ENCODE peak calls at places on chromosomes 1 and 21, in eight cellular contexts. O is astrocyte of the spinal cord, E is fibroblast of lung, W is H1, T is heart left ventricle, Z is uterus, A is left ventricle myocardium inferior, I is gastrocnemius medialis. U is an unnamed sample.

GRCh38 chr21:17611414-17612022 is 1.2 kb downstream of the BTG3 start:
- DNase-seq in O (peak; percentile 96), E (peak; percentile 94), W (no peak), T (peak; percentile 85), Z (peak; percentile 83), A (peak; percentile 79), I (peak; percentile 57), U (peak; percentile 65)

GRCh38 chr21:15421521-15421920 is 308.3 kb upstream of the USP25 start:
- DNase-seq in O (peak; percentile 43), E (peak; percentile 61), W (no peak), T (no peak), Z (no peak), A (no peak), I (no peak), U (no peak)

GRCh38 chr1:223341111-223341510 is 22.9 kb downstream of the SUSD4 start:
- DNase-seq in O (peak; percentile 37), E (peak; percentile 82), W (no peak), T (peak; percentile 67), Z (no peak), A (peak; percentile 61), I (peak; percentile 77), U (no peak)

GRCh38 chr1:173020138-173020742 is 30.5 kb downstream of the TNFSF18 start:
- DNase-seq in O (no peak), E (no peak), W (no peak), T (no peak), Z (no peak), A (no peak), I (no peak), U (no peak)

GRCh38 chr1:156836041-156836654 is 19.5 kb upstream of the SH2D2A start:
- DNase-seq in O (no peak), E (no peak), W (no peak), T (no peak), Z (no peak), A (no peak), I (no peak), U (no peak)

GRCh38 chr1:202343652-202344349 is 2.1 kb upstream of the UBE2T start:
- DNase-seq in O (peak; percentile 48), E (peak; percentile 29), W (no peak), T (no peak), Z (no peak), A (no peak), I (no peak), U (no peak)

GRCh38 chr1:53946252-53947171 is at the start of gene LRRC42:
- DNase-seq in O (no peak), E (no peak), W (peak; percentile 34), T (no peak), Z (no peak), A (no peak), I (no peak), U (no peak)

GRCh38 chr1:211606914-211607751 is 28.2 kb upstream of the SLC30A1 start:
- DNase-seq in O (no peak), E (no peak), W (no peak), T (peak; percentile 33), Z (no peak), A (peak; percentile 31), I (no peak), U (no peak)

GRCh38 chr1:161478985-161479384 is 26.3 kb upstream of the FCGR2A start:
- DNase-seq in O (no peak), E (no peak), W (no peak), T (no peak), Z (no peak), A (no peak), I (no peak), U (no peak)

GRCh38 chr1:43435146-43436145 is 18.3 kb downstream of the HYI start:
- DNase-seq in O (peak; percentile 29), E (peak; percentile 38), W (no peak), T (peak; percentile 49), Z (peak; percentile 71), A (no peak), I (peak; percentile 47), U (peak; percentile 62)

GRCh38 chr1:183137782-183138181 is 48.3 kb upstream of the LAMC2 start:
- DNase-seq in O (no peak), E (peak; percentile 46), W (no peak), T (no peak), Z (no peak), A (no peak), I (no peak), U (peak; percentile 55)

GRCh38 chr21:25079053-25079452 is 528.2 kb downstream of the MRPL39 start:
- DNase-seq in O (no peak), E (no peak), W (no peak), T (no peak), Z (no peak), A (no peak), I (no peak), U (no peak)

GRCh38 chr1:43864111-43865045 is 69.2 kb upstream of the ARTN start:
- DNase-seq in O (no peak), E (no peak), W (no peak), T (no peak), Z (no peak), A (no peak), I (peak; percentile 64), U (no peak)

GRCh38 chr1:229067546-229067945 is 203.4 kb upstream of the RAB4A start:
- DNase-seq in O (no peak), E (no peak), W (no peak), T (no peak), Z (no peak), A (no peak), I (no peak), U (no peak)

GRCh38 chr1:229066591-229066990 is 204.3 kb upstream of the RAB4A start:
- DNase-seq in O (no peak), E (no peak), W (no peak), T (no peak), Z (no peak), A (no peak), I (no peak), U (no peak)

GRCh38 chr1:229069176-229069575 is 201.7 kb upstream of the RAB4A start:
- DNase-seq in O (no peak), E (no peak), W (no peak), T (no peak), Z (no peak), A (no peak), I (no peak), U (no peak)

GRCh38 chr1:229068266-229069043 is 202.5 kb upstream of the RAB4A start:
- DNase-seq in O (no peak), E (no peak), W (no peak), T (peak; percentile 43), Z (no peak), A (no peak), I (peak; percentile 44), U (no peak)

DNA sequence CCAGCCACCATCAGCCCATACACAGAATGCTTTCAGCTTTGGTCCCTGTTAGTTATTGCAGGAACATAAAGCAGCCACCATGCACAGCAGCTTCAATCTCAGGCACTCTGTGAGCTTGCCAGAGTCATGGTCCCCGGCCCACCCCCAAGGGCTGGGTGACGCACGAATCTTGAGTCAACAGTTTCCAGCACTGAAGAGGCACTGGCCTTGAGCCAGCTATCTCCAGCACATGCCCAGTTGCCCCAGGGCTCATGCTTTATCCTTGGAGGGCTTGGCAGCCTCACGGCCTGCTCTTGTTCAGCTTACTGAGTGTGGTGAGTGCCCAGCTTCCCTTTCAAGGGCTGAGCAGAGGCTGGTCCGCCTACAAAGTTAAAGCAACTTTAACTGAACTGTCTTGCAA is 200.7 kb upstream of the RAB4A start:
- DNase-seq in O (peak; percentile 47), E (peak; percentile 49), W (no peak), T (peak; percentile 75), Z (peak; percentile 47), A (peak; percentile 87), I (peak; percentile 62), U (peak; percentile 16)
- TF ChIP-seq CTCF in O (no peak), E (no peak), W (no peak), T (no peak), Z (no peak), A (no peak), I (no peak), U (no peak)

DNA sequence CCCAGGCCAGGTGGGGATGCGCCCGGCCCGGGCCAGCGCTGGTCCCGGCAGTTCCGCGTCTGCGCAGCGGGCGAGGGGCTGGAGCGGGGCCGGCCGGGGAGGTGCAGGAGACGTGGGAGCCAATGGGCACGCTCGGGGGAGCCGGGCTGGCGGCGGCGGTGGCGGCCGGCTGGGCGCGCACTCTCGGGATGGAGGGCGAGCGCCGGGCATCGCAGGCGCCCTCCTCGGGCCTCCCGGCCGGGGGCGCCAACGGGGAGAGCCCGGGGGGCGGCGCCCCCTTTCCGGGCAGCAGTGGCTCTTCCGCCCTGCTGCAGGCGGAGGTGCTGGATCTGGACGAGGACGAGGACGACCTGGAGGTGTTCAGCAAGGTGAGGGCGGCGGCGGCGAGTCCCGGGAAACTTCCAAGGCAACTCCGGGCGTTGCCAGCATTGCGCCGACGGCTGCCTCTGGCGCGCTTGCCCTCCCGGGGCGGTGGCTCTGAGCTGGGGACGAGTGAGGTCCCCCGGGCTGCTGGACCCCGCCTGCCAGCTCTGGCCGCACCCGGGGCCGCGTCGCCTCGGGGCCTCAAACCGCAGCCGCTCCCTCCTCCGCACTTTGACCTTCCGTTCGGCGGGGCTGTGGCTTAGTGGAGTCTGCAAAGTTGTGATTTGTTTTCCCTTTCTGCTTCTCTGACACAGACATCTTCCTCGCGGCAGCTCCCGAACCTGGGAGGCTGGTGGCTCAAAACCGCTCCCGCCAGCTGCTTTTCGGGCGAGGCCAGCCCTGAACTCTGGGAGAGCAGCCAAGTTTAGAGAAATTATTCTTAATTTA is at the start of gene SNX7:
- DNase-seq in O (peak; percentile 79), E (peak; percentile 82), W (peak; percentile 13), T (peak; percentile 88), Z (peak; percentile 83), A (peak; percentile 87), I (peak; percentile 47), U (no peak)
- H3K4me3 ChIP-seq in O (peak within 1 kb of the TSS; percentile 79), E (peak within 1 kb of the TSS; percentile 90), W (peak within 1 kb of the TSS; percentile 75), T (peak within 1 kb of the TSS; percentile 75), Z (peak within 1 kb of the TSS; percentile 40), A (peak within 1 kb of the TSS; percentile 94), I (peak within 1 kb of the TSS; percentile 81), U (peak within 1 kb of the TSS; percentile 83)

DNA sequence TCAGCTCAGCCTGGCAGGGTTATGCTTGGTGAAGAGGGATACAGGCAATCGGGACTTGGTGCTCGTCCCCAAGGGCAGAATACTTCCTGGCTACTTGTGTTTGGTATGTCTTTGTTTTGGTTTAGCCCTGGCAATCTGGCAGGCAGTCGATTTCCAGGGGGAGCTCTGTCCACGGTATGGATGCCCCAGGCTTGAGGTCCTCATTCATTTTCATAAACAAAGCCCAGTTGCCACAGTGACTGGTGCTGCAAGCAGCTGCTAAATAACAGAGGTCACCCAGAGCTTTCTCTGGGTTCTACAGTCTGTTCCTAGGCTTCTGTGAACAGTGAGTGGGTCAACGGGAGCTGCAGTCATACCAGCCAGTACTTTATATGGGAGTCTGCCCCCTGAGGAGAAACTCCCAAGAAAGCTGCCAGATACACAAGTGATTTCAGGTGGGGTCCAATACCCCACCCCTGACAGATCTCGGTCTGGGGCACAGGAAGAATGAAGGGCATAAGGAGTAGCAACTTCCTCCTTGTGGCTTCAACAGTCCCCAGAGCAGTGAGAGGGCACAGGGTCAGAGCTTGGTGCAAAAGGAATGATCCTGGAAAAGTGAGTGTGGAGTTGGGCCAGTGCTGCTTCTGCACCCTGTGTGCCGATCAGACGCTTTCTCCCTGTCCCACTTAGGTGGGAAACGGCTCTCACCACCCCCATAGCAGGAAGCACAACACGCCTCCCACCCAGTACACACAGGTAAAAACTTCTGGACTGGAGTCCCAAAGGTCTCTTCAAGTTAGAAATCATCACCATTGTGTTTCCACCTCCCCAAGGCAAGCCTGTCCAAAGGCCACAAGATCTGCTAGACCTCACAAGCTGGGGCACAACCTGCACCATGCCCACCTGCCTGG is 55.5 kb downstream of the TGFBR3 start:
- DNase-seq in O (peak; percentile 82), E (peak; percentile 74), W (no peak), T (peak; percentile 81), Z (peak; percentile 76), A (peak; percentile 80), I (peak; percentile 35), U (peak; percentile 77)
- TF ChIP-seq CTCF in O (peak; percentile 51), E (peak; percentile 67), W (no peak), T (peak; percentile 43), Z (peak; percentile 52), A (peak; percentile 53), I (no peak), U (peak; percentile 71)

GRCh38 chr1:93716163-93716562 is 34.5 kb upstream of the BCAR3 start:
- DNase-seq in O (no peak), E (no peak), W (no peak), T (no peak), Z (no peak), A (no peak), I (no peak), U (no peak)
- H3K4me3 ChIP-seq in O (no peak overlapping the region), E (no peak overlapping the region), W (no peak overlapping the region), T (no peak overlapping the region), Z (no peak overlapping the region), A (no peak overlapping the region), I (no peak overlapping the region), U (no peak overlapping the region)